ENCODE peak calls at places on chromosomes 4 and X, in six cellular contexts. One of them, this sample, is unnamed.

GRCh38 chrX:7052541-7052940 is 95.0 kb upstream of the STS start:
- DNase-seq in GM23248: no peak
- DNase-seq in DND-41: no peak
- DNase-seq in HepG2: no peak
- DNase-seq in PC-3: no peak
- DNase-seq in GM23338: no peak
- DNase-seq in this sample: no peak

GRCh38 chr4:109589605-109590004 is 29.6 kb downstream of the MCUB start:
- DNase-seq in PC-3: no peak
- DNase-seq in GM23338: no peak
- DNase-seq in GM23248: no peak
- DNase-seq in DND-41: no peak
- DNase-seq in HepG2: no peak
- DNase-seq in this sample: no peak

GRCh38 chr4:184807797-184808718 is 17.7 kb downstream of the ACSL1 start:
- DNase-seq in PC-3: peak; percentile 87
- DNase-seq in GM23248: peak; percentile 61
- DNase-seq in GM23338: peak; percentile 91
- DNase-seq in HepG2: peak; percentile 85
- DNase-seq in DND-41: no peak
- DNase-seq in this sample: peak; percentile 52

GRCh38 chrX:132093239-132093860 is 34.5 kb downstream of the FRMD7 start:
- DNase-seq in HepG2: no peak
- DNase-seq in GM23338: no peak
- DNase-seq in GM23248: no peak
- DNase-seq in DND-41: no peak
- DNase-seq in PC-3: no peak
- DNase-seq in this sample: no peak

GRCh38 chrX:386768-387575 is at the start of gene PPP2R3B:
- DNase-seq in GM23338: peak; percentile 98
- DNase-seq in PC-3: peak; percentile 95
- DNase-seq in HepG2: peak; percentile 93
- DNase-seq in DND-41: peak; percentile 98
- DNase-seq in GM23248: peak; percentile 99
- DNase-seq in this sample: peak; percentile 83

GRCh38 chr4:113973349-113973748 is 6.1 kb downstream of the ARSJ start:
- DNase-seq in HepG2: no peak
- DNase-seq in DND-41: no peak
- DNase-seq in GM23248: no peak
- DNase-seq in PC-3: no peak
- DNase-seq in GM23338: no peak
- DNase-seq in this sample: no peak

GRCh38 chrX:10636337-10636736 is 16.0 kb upstream of the MID1 start:
- DNase-seq in HepG2: no peak
- DNase-seq in GM23248: peak; percentile 69
- DNase-seq in GM23338: peak; percentile 72
- DNase-seq in DND-41: no peak
- DNase-seq in PC-3: peak; percentile 80
- DNase-seq in this sample: peak; percentile 36

GRCh38 chr4:159360549-159360948 is 257.7 kb downstream of the RAPGEF2 start:
- DNase-seq in GM23248: peak; percentile 95
- DNase-seq in PC-3: peak; percentile 67
- DNase-seq in DND-41: no peak
- DNase-seq in GM23338: no peak
- DNase-seq in HepG2: no peak
- DNase-seq in this sample: no peak

GRCh38 chr4:18917689-18918088 is 896.1 kb upstream of the LCORL start:
- DNase-seq in PC-3: peak; percentile 65
- DNase-seq in DND-41: no peak
- DNase-seq in GM23248: no peak
- DNase-seq in HepG2: no peak
- DNase-seq in GM23338: no peak
- DNase-seq in this sample: no peak

GRCh38 chr4:22463179-22463578 is 52.7 kb downstream of the ADGRA3 start:
- DNase-seq in DND-41: no peak
- DNase-seq in PC-3: no peak
- DNase-seq in GM23248: no peak
- DNase-seq in GM23338: peak; percentile 28
- DNase-seq in HepG2: no peak
- DNase-seq in this sample: no peak

GRCh38 chrX:51568586-51568985 is 50.1 kb downstream of the CENPVL3 start:
- DNase-seq in GM23248: peak; percentile 57
- DNase-seq in HepG2: no peak
- DNase-seq in GM23338: no peak
- DNase-seq in PC-3: peak; percentile 87
- DNase-seq in DND-41: no peak
- DNase-seq in this sample: no peak

GRCh38 chr4:140100771-140101170 is 53.2 kb downstream of the MAML3 start:
- DNase-seq in PC-3: no peak
- DNase-seq in GM23248: no peak
- DNase-seq in DND-41: no peak
- DNase-seq in HepG2: no peak
- DNase-seq in GM23338: no peak
- DNase-seq in this sample: no peak

GRCh38 chrX:65610040-65610439 is 57.4 kb upstream of the MSN start:
- DNase-seq in GM23248: peak; percentile 14
- DNase-seq in PC-3: no peak
- DNase-seq in DND-41: no peak
- DNase-seq in GM23338: no peak
- DNase-seq in HepG2: no peak
- DNase-seq in this sample: no peak
- H2AFZ ChIP-seq in GM23248: no peak overlapping the region
- H2AFZ ChIP-seq in PC-3: no peak overlapping the region
- H2AFZ ChIP-seq in DND-41: no peak overlapping the region
- H2AFZ ChIP-seq in GM23338: no peak overlapping the region
- H2AFZ ChIP-seq in HepG2: no peak overlapping the region
- H2AFZ ChIP-seq in this sample: no peak overlapping the region

GRCh38 chrX:19121898-19122640 is at the start of gene ADGRG2:
- DNase-seq in DND-41: no peak
- DNase-seq in HepG2: no peak
- DNase-seq in PC-3: peak; percentile 48
- DNase-seq in GM23248: peak; percentile 42
- DNase-seq in GM23338: peak; percentile 48
- DNase-seq in this sample: peak; percentile 31
- TF ChIP-seq EZH2 in DND-41: no peak
- TF ChIP-seq EZH2 in HepG2: no peak
- TF ChIP-seq EZH2 in PC-3: no peak
- TF ChIP-seq EZH2 in GM23248: no peak
- TF ChIP-seq EZH2 in GM23338: no peak
- TF ChIP-seq EZH2 in this sample: no peak

GRCh38 chrX:2492536-2493218 is 8.1 kb downstream of the DHRSX start:
- DNase-seq in DND-41: no peak
- DNase-seq in PC-3: no peak
- DNase-seq in GM23338: no peak
- DNase-seq in HepG2: no peak
- DNase-seq in GM23248: no peak
- DNase-seq in this sample: no peak
- H3K4me1 ChIP-seq in DND-41: peaks cover 2% of the 10 kb centered on the region
- H3K4me1 ChIP-seq in PC-3: no peaks in the 10 kb centered on the region
- H3K4me1 ChIP-seq in GM23338: peaks cover 25% of the 10 kb centered on the region
- H3K4me1 ChIP-seq in HepG2: peaks cover 36% of the 10 kb centered on the region
- H3K4me1 ChIP-seq in GM23248: peaks cover 6% of the 10 kb centered on the region
- H3K4me1 ChIP-seq in this sample: no peaks in the 10 kb centered on the region

DNA sequence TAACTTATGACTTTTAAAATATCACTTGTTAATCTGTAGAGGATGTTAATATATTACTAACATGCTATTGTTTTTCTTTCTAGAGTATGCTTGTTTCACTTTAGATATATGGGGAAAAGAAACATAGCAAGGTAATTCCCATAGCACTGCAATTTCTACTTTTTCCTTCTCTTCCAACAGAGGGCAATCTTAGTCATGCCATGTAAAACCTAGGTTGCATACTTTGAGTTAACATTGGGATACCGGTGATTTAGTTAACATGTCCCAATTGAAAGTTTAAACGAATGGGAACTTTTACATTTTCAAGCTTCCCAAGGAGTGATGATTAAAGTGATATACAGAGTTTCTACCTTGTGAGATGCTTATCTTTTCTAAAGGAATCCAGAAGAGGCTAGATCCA is 89.4 kb upstream of the IL13RA1 start:
- DNase-seq in DND-41: no peak
- DNase-seq in PC-3: peak; percentile 44
- DNase-seq in HepG2: peak; percentile 3
- DNase-seq in GM23248: peak; percentile 10
- DNase-seq in GM23338: peak; percentile 18
- DNase-seq in this sample: no peak
- H2AFZ ChIP-seq in DND-41: no peak overlapping the region
- H2AFZ ChIP-seq in PC-3: no peak overlapping the region
- H2AFZ ChIP-seq in HepG2: no peak overlapping the region
- H2AFZ ChIP-seq in GM23248: no peak overlapping the region
- H2AFZ ChIP-seq in GM23338: no peak overlapping the region
- H2AFZ ChIP-seq in this sample: no peak overlapping the region

DNA sequence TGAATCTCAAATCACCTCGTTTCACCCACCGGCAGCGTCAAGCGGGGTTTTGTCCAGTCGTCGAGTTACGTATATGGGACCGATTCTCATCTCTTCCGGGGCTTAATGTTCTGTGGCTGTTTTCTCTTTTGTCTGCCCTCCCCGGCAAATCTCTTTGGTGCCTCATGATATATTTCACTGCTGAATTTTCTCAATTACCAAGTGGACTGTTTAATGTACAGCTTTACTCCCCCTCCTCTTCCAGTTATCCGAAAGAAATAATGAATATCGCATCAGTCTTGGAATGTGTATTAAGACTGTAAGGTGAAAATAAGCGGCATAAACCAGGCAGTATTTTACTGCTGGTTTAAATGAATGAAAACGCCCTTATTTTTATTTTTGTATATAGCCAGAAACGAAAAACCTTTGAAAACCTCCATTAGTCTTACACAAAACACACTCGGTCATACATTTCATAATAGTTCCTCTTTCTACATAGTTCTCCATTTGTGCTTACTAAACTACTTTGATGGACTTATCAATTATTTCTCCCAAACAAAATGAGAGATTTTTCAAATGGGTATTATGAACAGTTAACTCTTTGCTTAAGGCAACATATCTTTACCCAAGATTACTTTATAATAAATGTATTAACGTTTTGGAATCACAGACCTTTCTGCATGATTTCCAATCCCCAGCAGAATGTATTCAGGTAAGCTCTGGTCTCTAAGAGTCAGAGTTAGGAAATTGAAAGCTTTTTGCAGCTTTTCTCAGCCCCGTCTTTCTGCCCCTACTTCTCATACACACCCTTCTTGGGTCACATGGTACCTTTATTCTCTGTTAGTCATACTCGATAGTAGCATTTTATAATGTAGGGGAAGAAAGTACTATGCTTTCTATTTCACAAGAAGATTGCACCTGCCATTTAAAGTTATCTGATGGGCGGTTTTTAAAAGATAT is 969 bp downstream of the RP2 start:
- DNase-seq in GM23338: no peak
- DNase-seq in DND-41: no peak
- DNase-seq in GM23248: peak; percentile 63
- DNase-seq in PC-3: peak; percentile 55
- DNase-seq in HepG2: peak; percentile 12
- DNase-seq in this sample: peak; percentile 63
- TF ChIP-seq EZH2 in GM23338: no peak
- TF ChIP-seq EZH2 in DND-41: no peak
- TF ChIP-seq EZH2 in GM23248: no peak
- TF ChIP-seq EZH2 in PC-3: no peak
- TF ChIP-seq EZH2 in HepG2: no peak
- TF ChIP-seq EZH2 in this sample: no peak

GRCh38 chr4:93168053-93168452 is 660.5 kb upstream of the ATOH1 start:
- DNase-seq in DND-41: no peak
- DNase-seq in GM23338: no peak
- DNase-seq in PC-3: no peak
- DNase-seq in GM23248: no peak
- DNase-seq in HepG2: no peak
- DNase-seq in this sample: no peak
- H3K4me1 ChIP-seq in DND-41: no peaks in the 10 kb centered on the region
- H3K4me1 ChIP-seq in GM23338: no peaks in the 10 kb centered on the region
- H3K4me1 ChIP-seq in PC-3: no peaks in the 10 kb centered on the region
- H3K4me1 ChIP-seq in GM23248: no peaks in the 10 kb centered on the region
- H3K4me1 ChIP-seq in HepG2: no peaks in the 10 kb centered on the region
- H3K4me1 ChIP-seq in this sample: no peaks in the 10 kb centered on the region

This sample was measured in PC-9.